ENCODE peak calls at places on chromosomes 13 and 19, in eight cellular contexts. Q, O, H, U, T, I, C and X are unnamed samples.

GRCh38 chr13:113458218-113459065 is 5.2 kb upstream of the ADPRHL1 start:
- DNase-seq in C (peak; percentile 57), T (no peak), O (no peak), H (no peak), I (no peak), U (no peak), Q (no peak), X (no peak)

GRCh38 chr19:39941151-39941550 is 6.7 kb upstream of the FCGBP start:
- DNase-seq in C (no peak), T (peak; percentile 44), I (no peak), H (no peak), Q (no peak), O (peak; percentile 13), U (no peak), X (no peak)

GRCh38 chr19:53355739-53356138 is 9.8 kb upstream of the ZNF525 start:
- DNase-seq in U (no peak), H (no peak), T (no peak), Q (no peak), C (no peak), O (no peak), I (no peak), X (no peak)

GRCh38 chr13:113732176-113732960 is 26.7 kb upstream of the TMEM255B start:
- DNase-seq in U (no peak), O (no peak), I (no peak), C (peak; percentile 57), Q (no peak), T (no peak), H (no peak), X (no peak)

GRCh38 chr13:94433055-94433947 is 46.2 kb downstream of the DCT start:
- DNase-seq in U (no peak), T (no peak), I (no peak), Q (no peak), H (no peak), C (no peak), O (no peak), X (no peak)

GRCh38 chr13:23902975-23903905 is 5.9 kb upstream of the C1QTNF9B start:
- DNase-seq in H (no peak), Q (no peak), I (no peak), U (no peak), T (no peak), O (no peak), C (peak; percentile 65), X (no peak)

GRCh38 chr19:2135474-2136402 is 15.6 kb downstream of the AP3D1 start:
- DNase-seq in U (no peak), C (no peak), Q (peak; percentile 24), T (no peak), H (no peak), O (no peak), I (no peak), X (no peak)

GRCh38 chr13:95123726-95124125 is 177.5 kb downstream of the ABCC4 start:
- DNase-seq in Q (no peak), U (no peak), O (no peak), I (no peak), C (no peak), T (no peak), H (no peak), X (no peak)

GRCh38 chr13:111494641-111495040 is 174.2 kb downstream of the TEX29 start:
- DNase-seq in U (no peak), T (no peak), O (no peak), H (no peak), Q (no peak), I (peak; percentile 20), C (peak; percentile 49), X (no peak)

GRCh38 chr19:39212377-39212742 is 8.3 kb upstream of the SYCN start:
- DNase-seq in Q (peak; percentile 61), T (peak; percentile 52), I (no peak), H (no peak), C (peak; percentile 72), U (peak; percentile 49), O (peak; percentile 59), X (no peak)

GRCh38 chr13:74966814-74967213 is 515.2 kb downstream of the TBC1D4 start:
- DNase-seq in H (no peak), C (no peak), Q (no peak), T (no peak), U (no peak), I (no peak), O (no peak), X (no peak)

GRCh38 chr19:39397360-39398296 is 6.5 kb downstream of the MED29 start:
- DNase-seq in Q (peak; percentile 94), C (peak; percentile 95), H (peak; percentile 92), T (peak; percentile 87), U (peak; percentile 91), O (peak; percentile 96), I (peak; percentile 85), X (peak; percentile 92)

GRCh38 chr13:28415994-28416411 is 78.9 kb downstream of the FLT1 start:
- DNase-seq in U (no peak), Q (no peak), H (no peak), C (no peak), O (no peak), T (no peak), I (no peak), X (no peak)

DNA sequence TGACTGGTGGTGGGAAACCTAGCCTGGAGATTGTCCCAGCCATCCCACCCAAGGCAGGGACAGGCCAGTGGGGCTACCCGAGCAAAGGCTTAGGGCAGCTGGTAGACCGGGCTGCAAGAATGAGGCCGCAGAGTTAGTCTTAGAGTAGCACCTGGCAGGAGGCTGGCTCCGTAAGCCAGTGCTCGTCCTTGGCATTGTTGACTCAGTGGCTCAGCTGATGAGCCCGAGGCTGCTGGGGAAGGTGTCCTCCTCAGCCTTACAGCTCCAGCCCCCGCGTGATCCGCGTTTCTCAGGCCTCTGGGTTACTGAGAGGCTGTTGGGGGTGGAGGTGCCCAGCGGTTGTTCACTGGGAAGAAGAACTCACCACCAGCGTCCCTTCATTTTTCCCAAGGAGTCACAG is 24.7 kb downstream of the PPP1R37 start:
- DNase-seq in I (peak; percentile 77), O (no peak), T (no peak), U (no peak), Q (peak; percentile 40), C (no peak), H (no peak), X (no peak)
- H3K4me1 ChIP-seq in I (peaks cover 15% of the 10 kb centered on the region), O (peaks cover 82% of the 10 kb centered on the region), T (peaks cover 29% of the 10 kb centered on the region), U (peaks cover 39% of the 10 kb centered on the region), Q (peaks cover 36% of the 10 kb centered on the region), C (peaks cover 12% of the 10 kb centered on the region), H (peaks cover 44% of the 10 kb centered on the region), X (peaks cover 25% of the 10 kb centered on the region)

GRCh38 chr19:47625650-47626049 is 16.7 kb downstream of the BICRA start:
- DNase-seq in C (no peak), T (no peak), O (no peak), H (no peak), Q (no peak), U (no peak), I (no peak), X (no peak)

GRCh38 chr19:47626238-47626637 is 17.3 kb downstream of the BICRA start:
- DNase-seq in O (no peak), C (no peak), I (no peak), Q (no peak), H (no peak), U (no peak), T (no peak), X (no peak)

GRCh38 chr19:47623921-47624391 is 15.0 kb downstream of the BICRA start:
- DNase-seq in Q (no peak), U (no peak), H (no peak), O (no peak), T (no peak), C (no peak), I (no peak), X (no peak)

GRCh38 chr19:47619763-47620162 is 10.8 kb downstream of the BICRA start:
- DNase-seq in I (no peak), H (no peak), C (no peak), T (no peak), U (no peak), O (no peak), Q (no peak), X (no peak)

GRCh38 chr19:47623151-47623920 is 14.4 kb downstream of the BICRA start:
- DNase-seq in C (no peak), U (no peak), Q (no peak), O (no peak), H (no peak), T (no peak), I (no peak), X (no peak)
- H3K27ac ChIP-seq in C (no peak overlapping the region), U (no peak overlapping the region), Q (no peak overlapping the region), O (no peak overlapping the region), H (no peak overlapping the region), T (no peak overlapping the region), I (no peak overlapping the region), X (peak overlapping the region; percentile 78)

GRCh38 chr19:16066611-16067104 is 9.6 kb upstream of the TPM4 start:
- DNase-seq in U (peak; percentile 56), T (peak; percentile 45), H (no peak), O (peak; percentile 49), I (no peak), C (no peak), Q (no peak), X (no peak)
- H3K4me3 ChIP-seq in U (no peak overlapping the region), T (no peak overlapping the region), H (no peak overlapping the region), O (peak overlapping the region; percentile 64), I (peak overlapping the region; percentile 80), C (peak overlapping the region; percentile 50), Q (no peak overlapping the region), X (no peak overlapping the region)

GRCh38 chr19:48629599-48630288 is 7.4 kb downstream of the DBP start:
- DNase-seq in U (no peak), I (no peak), O (peak; percentile 89), H (peak; percentile 73), T (no peak), Q (no peak), C (peak; percentile 75), X (peak; percentile 76)
- H3K4me1 ChIP-seq in U (peaks cover 23% of the 10 kb centered on the region), I (peaks cover 7% of the 10 kb centered on the region), O (peaks cover 47% of the 10 kb centered on the region), H (peaks cover 45% of the 10 kb centered on the region), T (peaks cover 23% of the 10 kb centered on the region), Q (peaks cover 32% of the 10 kb centered on the region), C (peaks cover 42% of the 10 kb centered on the region), X (peaks cover 60% of the 10 kb centered on the region)

GRCh38 chr19:16067205-16067938 is 8.9 kb upstream of the TPM4 start:
- DNase-seq in T (no peak), C (peak; percentile 88), H (peak; percentile 40), Q (peak; percentile 34), O (peak; percentile 91), U (no peak), I (peak; percentile 87), X (peak; percentile 73)
- H3K27ac ChIP-seq in T (no peak overlapping the region), C (peak overlapping the region; percentile 38), H (no peak overlapping the region), Q (no peak overlapping the region), O (peak overlapping the region; percentile 100), U (no peak overlapping the region), I (peak overlapping the region; percentile 95), X (peak overlapping the region; percentile 9)

GRCh38 chr13:110249326-110249725 is 57.6 kb downstream of the COL4A1 start:
- DNase-seq in U (no peak), H (no peak), O (no peak), C (no peak), I (no peak), Q (no peak), T (no peak), X (peak; percentile 57)

GRCh38 chr13:110248449-110249143 is 58.4 kb downstream of the COL4A1 start:
- DNase-seq in O (no peak), U (no peak), I (no peak), T (no peak), Q (no peak), C (no peak), H (no peak), X (peak; percentile 48)

GRCh38 chr13:110251227-110251791 is 55.6 kb downstream of the COL4A1 start:
- DNase-seq in C (no peak), T (no peak), Q (peak; percentile 69), I (no peak), U (no peak), H (no peak), O (no peak), X (peak; percentile 57)

GRCh38 chr13:110254151-110254679 is 52.7 kb downstream of the COL4A1 start:
- DNase-seq in T (no peak), U (no peak), Q (no peak), H (no peak), C (no peak), I (no peak), O (no peak), X (peak; percentile 57)

GRCh38 chr13:110250258-110250891 is 56.6 kb downstream of the COL4A1 start:
- DNase-seq in Q (peak; percentile 30), U (no peak), C (no peak), H (peak; percentile 78), T (no peak), I (no peak), O (no peak), X (peak; percentile 59)
- H3K4me3 ChIP-seq in Q (no peak overlapping the region), U (no peak overlapping the region), C (no peak overlapping the region), H (no peak overlapping the region), T (no peak overlapping the region), I (no peak overlapping the region), O (no peak overlapping the region), X (no peak overlapping the region)